ENCODE peak calls at places on chromosomes 6 and 20, in eight cellular contexts. B is brain microvascular endothelial cell; T is fibroblast of lung; H is astrocyte of the spinal cord; G is GM12865; P is CD8-positive, alpha-beta T cell; Y is colonic mucosa; Q is fibroblast of pulmonary artery. W is an unnamed sample.

GRCh38 chr6:3743541-3743940 is 8.0 kb downstream of the PXDC1 start:
- DNase-seq in G (no peak), Y (no peak), T (no peak), H (no peak), P (no peak), B (no peak), Q (no peak), W (no peak)

GRCh38 chr6:40308533-40309306 is 278.4 kb downstream of the LRFN2 start:
- DNase-seq in P (peak; percentile 34), H (peak; percentile 5), T (peak; percentile 4), G (peak; percentile 52), Q (peak; percentile 49), B (peak; percentile 43), Y (peak; percentile 73), W (no peak)

GRCh38 chr6:4369616-4370015 is 234.2 kb upstream of the ECI2 start:
- DNase-seq in B (no peak), Q (peak; percentile 88), T (peak; percentile 82), G (no peak), H (peak; percentile 83), Y (no peak), P (no peak), W (peak; percentile 27)

GRCh38 chr6:13398081-13398406 is 69.7 kb upstream of the TBC1D7 start:
- DNase-seq in B (no peak), Y (no peak), T (peak; percentile 21), H (no peak), P (no peak), G (no peak), Q (no peak), W (no peak)

GRCh38 chr6:109308018-109308492 is 74.2 kb downstream of the CD164 start:
- DNase-seq in Q (peak; percentile 84), G (no peak), B (peak; percentile 51), H (peak; percentile 13), Y (peak; percentile 87), P (no peak), T (peak; percentile 51), W (peak; percentile 42)

GRCh38 chr6:87378947-87379346 is 28.8 kb upstream of the CFAP206 start:
- DNase-seq in P (no peak), B (no peak), T (no peak), H (no peak), G (peak; percentile 14), Y (no peak), Q (no peak), W (no peak)

GRCh38 chr6:93008385-93008784 is 411.0 kb downstream of the EPHA7 start:
- DNase-seq in H (peak; percentile 38), B (no peak), G (no peak), Y (no peak), T (no peak), Q (no peak), P (no peak), W (no peak)

GRCh38 chr6:23180504-23181293 is 611.3 kb downstream of the HDGFL1 start:
- DNase-seq in H (peak; percentile 86), B (peak; percentile 59), P (no peak), T (peak; percentile 89), Q (peak; percentile 84), G (no peak), Y (peak; percentile 20), W (no peak)

GRCh38 chr6:39005774-39006173 is 42.8 kb upstream of the GLP1R start:
- DNase-seq in G (no peak), T (no peak), Y (no peak), Q (no peak), H (no peak), B (no peak), P (no peak), W (no peak)

GRCh38 chr6:73302339-73302738 is 39.3 kb upstream of the KHDC1 start:
- DNase-seq in G (no peak), Y (no peak), Q (no peak), T (no peak), H (no peak), B (no peak), P (no peak), W (no peak)

DNA sequence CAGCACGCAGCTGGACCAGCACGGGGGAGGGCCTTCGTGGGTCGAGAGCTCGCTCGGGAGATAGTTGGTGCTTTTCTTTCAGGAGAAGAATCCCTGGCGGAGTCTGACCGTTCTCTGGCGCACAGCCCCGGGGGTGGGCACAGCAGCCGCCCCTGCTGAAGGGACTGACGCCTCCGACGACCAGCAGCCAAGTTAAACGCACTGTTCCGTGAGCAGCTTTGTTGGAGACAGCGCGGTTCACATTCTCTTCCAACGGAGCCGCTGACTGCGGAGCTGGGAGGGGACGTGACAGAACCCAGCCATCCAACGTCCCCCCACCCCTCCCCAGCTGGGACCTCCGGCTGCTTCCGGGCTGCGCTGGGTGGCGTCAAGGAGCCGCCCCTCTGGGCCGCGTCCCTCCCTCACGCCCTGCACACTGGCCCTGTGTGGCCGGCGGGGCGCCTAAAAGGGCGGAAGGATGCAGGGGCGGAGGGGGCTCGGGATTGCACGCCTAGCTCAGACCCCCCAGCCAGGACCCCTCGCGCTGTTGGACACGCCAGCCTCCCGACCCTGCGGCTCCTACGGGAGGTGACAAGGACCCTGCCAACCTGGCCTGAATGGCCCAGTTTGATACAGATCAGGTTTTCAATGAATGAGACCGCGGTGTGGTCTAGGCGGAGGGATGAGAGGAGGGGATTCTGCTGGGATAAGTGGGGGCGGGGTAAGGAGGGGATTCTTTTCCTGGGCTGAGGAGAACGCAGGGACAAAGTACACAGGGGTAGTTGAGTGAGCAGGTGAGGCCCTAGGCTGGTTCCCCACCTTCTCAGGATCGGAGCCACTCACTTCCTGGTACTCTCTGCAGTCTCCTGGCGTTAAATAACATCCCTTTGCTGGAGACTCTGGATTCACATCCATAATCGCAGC is 36.4 kb upstream of the KHDC1 start:
- DNase-seq in B (no peak), P (no peak), T (peak; percentile 25), G (no peak), Y (no peak), H (no peak), Q (no peak), W (no peak)
- H3K4me3 ChIP-seq in B (peak overlapping the region; percentile 58), P (no peak overlapping the region), T (no peak overlapping the region), G (no peak overlapping the region), Y (peak overlapping the region; percentile 22), H (peak overlapping the region; percentile 37), Q (peak overlapping the region; percentile 34), W (peak overlapping the region; percentile 11)

GRCh38 chr6:170162011-170162770 is 128.7 kb downstream of the DLL1 start:
- DNase-seq in Y (no peak), H (no peak), B (no peak), P (no peak), Q (no peak), T (no peak), G (no peak), W (no peak)

GRCh38 chr6:170159040-170159965 is 131.6 kb downstream of the DLL1 start:
- DNase-seq in G (no peak), T (no peak), Q (no peak), P (no peak), H (no peak), B (no peak), Y (no peak), W (no peak)

GRCh38 chr6:170160628-170161611 is 130.0 kb downstream of the DLL1 start:
- DNase-seq in T (no peak), G (no peak), H (no peak), Q (no peak), Y (no peak), B (no peak), P (no peak), W (no peak)

GRCh38 chr6:170158296-170159039 is 132.4 kb downstream of the DLL1 start:
- DNase-seq in P (no peak), T (no peak), H (no peak), Y (no peak), G (no peak), Q (no peak), B (no peak), W (no peak)

DNA sequence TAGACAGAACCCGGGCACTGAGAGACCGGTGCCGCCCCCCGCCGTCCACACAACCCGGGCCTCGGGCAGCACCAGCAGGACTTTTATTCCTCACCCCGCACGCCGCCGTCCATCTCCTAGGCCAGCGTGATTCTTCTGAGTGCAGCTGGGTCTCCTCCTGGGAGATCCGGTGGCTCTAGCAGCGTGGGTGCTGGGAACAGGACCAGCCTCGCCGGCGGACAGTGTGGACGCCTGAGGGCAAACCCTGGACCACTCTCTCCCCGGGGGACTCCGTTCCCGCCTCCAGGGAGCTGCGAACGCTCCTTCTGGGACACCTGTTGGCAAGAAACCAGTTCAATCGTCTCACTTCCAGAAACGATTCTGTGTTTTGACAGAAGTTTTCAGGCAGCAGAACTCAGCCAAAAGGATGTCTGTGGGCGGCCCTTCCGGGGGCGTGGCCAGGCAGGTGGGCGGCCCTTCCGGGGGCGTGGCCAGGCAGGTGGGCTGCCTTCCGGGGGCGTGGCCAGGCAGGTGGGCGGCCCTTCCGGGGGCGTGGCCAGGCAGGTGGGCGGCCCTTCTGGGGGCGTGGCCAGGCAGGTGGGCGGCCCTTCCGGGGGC is 130.7 kb downstream of the DLL1 start:
- DNase-seq in H (no peak), Q (no peak), B (no peak), T (no peak), Y (no peak), P (no peak), G (no peak), W (no peak)
- TF ChIP-seq CTCF in H (no peak), Q (no peak), B (no peak), T (no peak), Y (no peak), P (no peak), G (no peak), W (no peak)

GRCh38 chr6:108175592-108176279 is 9.9 kb downstream of the NR2E1 start:
- DNase-seq in H (no peak), P (no peak), Y (no peak), G (no peak), T (no peak), B (no peak), Q (no peak), W (no peak)
- H3K4me3 ChIP-seq in H (no peak overlapping the region), P (no peak overlapping the region), Y (peak overlapping the region; percentile 6), G (no peak overlapping the region), T (no peak overlapping the region), B (no peak overlapping the region), Q (no peak overlapping the region), W (no peak overlapping the region)

GRCh38 chr20:56843817-56844216 is 214.7 kb downstream of the TFAP2C start:
- DNase-seq in B (no peak), H (no peak), Y (no peak), Q (no peak), P (no peak), T (no peak), G (no peak), W (no peak)
- TF ChIP-seq CTCF in B (peak; percentile 45), H (peak; percentile 26), Y (no peak), Q (no peak), P (no peak), T (no peak), G (no peak), W (peak; percentile 10)

GRCh38 chr6:165987483-165988305 is 180.0 kb downstream of the TBXT start:
- DNase-seq in B (peak; percentile 92), H (peak; percentile 91), Q (peak; percentile 98), P (no peak), G (no peak), T (peak; percentile 86), Y (no peak), W (no peak)
- H3K4me3 ChIP-seq in B (peak overlapping the region; percentile 65), H (peak overlapping the region; percentile 48), Q (peak overlapping the region; percentile 76), P (no peak overlapping the region), G (no peak overlapping the region), T (peak overlapping the region; percentile 32), Y (peak overlapping the region; percentile 19), W (peak overlapping the region; percentile 19)

DNA sequence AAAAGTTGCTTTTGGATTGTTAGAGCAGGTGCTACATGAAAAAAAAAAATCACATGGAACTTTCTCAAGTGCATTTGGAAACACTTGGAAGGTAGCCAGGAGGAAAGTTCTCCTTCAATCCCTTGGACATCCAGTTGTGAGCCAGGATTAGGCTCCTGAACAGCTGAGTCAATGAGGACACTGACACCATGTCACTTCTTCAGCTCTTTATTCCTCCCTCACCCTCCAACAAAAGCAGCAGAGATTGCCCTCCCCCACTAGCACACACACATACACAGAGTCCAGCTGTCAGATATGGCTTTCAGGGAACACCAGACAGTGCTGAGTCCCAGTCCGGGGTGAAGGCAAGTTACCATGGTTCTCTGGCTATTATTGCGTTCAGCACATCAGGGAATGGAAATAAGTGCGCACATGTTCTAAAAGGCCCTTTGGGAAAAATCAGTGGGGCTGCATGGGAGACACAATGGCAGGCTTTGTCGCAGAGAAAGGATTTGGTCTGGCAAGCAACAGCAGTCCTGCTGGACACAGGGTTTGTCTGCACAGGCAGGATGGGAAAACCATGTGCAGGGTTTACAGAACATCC is 124.7 kb upstream of the MARCKS start:
- DNase-seq in Q (peak; percentile 78), H (peak; percentile 24), G (no peak), B (no peak), P (no peak), T (peak; percentile 21), Y (peak; percentile 37), W (no peak)
- TF ChIP-seq CTCF in Q (peak; percentile 17), H (no peak), G (no peak), B (peak; percentile 52), P (no peak), T (peak; percentile 11), Y (no peak), W (no peak)

W was measured in AG09309.